ENCODE peak calls at places on chromosomes 7 and 10, in nine cellular contexts. N is skeletal muscle cell, H is T follicular helper cell, V is A172, D is B cell, G is left ventricle myocardium inferior, K is astrocyte of the spinal cord, U is NCI-H2081, B is heart left ventricle. O is an unnamed sample.

GRCh38 chr7:82211333-82211732 is 232.2 kb downstream of the CACNA2D1 start:
- DNase-seq in N (no peak), H (no peak), V (no peak), D (no peak), G (no peak), K (no peak), U (no peak), B (no peak), O (no peak)

GRCh38 chr7:91554893-91555292 is 290.7 kb downstream of the FZD1 start:
- DNase-seq in N (no peak), H (no peak), V (no peak), D (no peak), G (no peak), K (no peak), U (no peak), B (no peak), O (no peak)

GRCh38 chr10:7933262-7933661 is 115.0 kb downstream of the TAF3 start:
- DNase-seq in N (no peak), H (no peak), V (no peak), D (no peak), G (no peak), K (no peak), U (no peak), B (no peak), O (no peak)

GRCh38 chr7:2355079-2356008 is 717 bp downstream of the EIF3B start:
- DNase-seq in N (no peak), H (no peak), V (peak), D (no peak), G (no peak), K (no peak), U (no peak), B (no peak), O (no peak)

GRCh38 chr10:127071126-127071525 is 125.3 kb downstream of the INSYN2A start:
- DNase-seq in N (no peak), H (no peak), V (no peak), D (no peak), G (no peak), K (no peak), U (no peak), B (no peak), O (no peak)

GRCh38 chr7:16465469-16466086 is at the start of gene SOSTDC1:
- DNase-seq in N (no peak), H (no peak), V (no peak), D (no peak), G (no peak), K (peak), U (no peak), B (no peak), O (no peak)

GRCh38 chr7:1693419-1693990 is 23.4 kb downstream of the ELFN1 start:
- DNase-seq in N (no peak), H (no peak), V (no peak), D (no peak), G (peak), K (no peak), U (peak), B (no peak), O (no peak)

GRCh38 chr10:76786673-76787072 is 850.9 kb downstream of the KCNMA1 start:
- DNase-seq in N (no peak), H (no peak), V (no peak), D (no peak), G (no peak), K (no peak), U (no peak), B (no peak), O (no peak)

GRCh38 chr10:6048281-6049030 is 13.7 kb downstream of the IL2RA start:
- DNase-seq in N (no peak), H (no peak), V (no peak), D (no peak), G (no peak), K (no peak), U (no peak), B (peak), O (no peak)

GRCh38 chr10:31761156-31761555 is 167.5 kb downstream of the ARHGAP12 start:
- DNase-seq in N (no peak), H (no peak), V (no peak), D (no peak), G (no peak), K (no peak), U (no peak), B (no peak), O (peak)

GRCh38 chr10:132355297-132355696 is 23.3 kb downstream of the LRRC27 start:
- DNase-seq in N (no peak), H (no peak), V (no peak), D (no peak), G (no peak), K (no peak), U (no peak), B (no peak), O (no peak)

GRCh38 chr10:21401196-21401595 is 124.3 kb downstream of the SKIDA1 start:
- DNase-seq in N (no peak), H (no peak), V (no peak), D (no peak), G (no peak), K (peak), U (no peak), B (no peak), O (no peak)

GRCh38 chr7:77409005-77409738 is 7.0 kb downstream of the GSAP start:
- DNase-seq in N (no peak), H (no peak), V (no peak), D (no peak), G (no peak), K (peak), U (no peak), B (no peak), O (no peak)